ENCODE peak calls at places on chromosomes 1 and 21, in four cellular contexts. U is testis, Y is right atrium auricular region, H is fibroblast of lung. J is an unnamed sample.

GRCh38 chr1:46285730-46286477 is 17.5 kb downstream of the LRRC41 start:
- DNase-seq in U (no peak), H (no peak), Y (no peak), J (no peak)

GRCh38 chr1:162561616-162562451 is at the start of gene UAP1:
- DNase-seq in Y (no peak), H (no peak), U (peak), J (peak)

GRCh38 chr1:47434051-47434842 is 3.6 kb upstream of the FOXD2 start:
- DNase-seq in U (peak), H (peak), Y (peak), J (no peak)

GRCh38 chr21:27572681-27573080 is 605.8 kb upstream of the ADAMTS5 start:
- DNase-seq in H (peak), Y (no peak), U (no peak), J (no peak)

GRCh38 chr1:220441211-220441610 is 86.7 kb upstream of the MARK1 start:
- DNase-seq in U (no peak), Y (no peak), H (no peak), J (no peak)

GRCh38 chr1:74534241-74534640 is 21.8 kb upstream of the LRRC53 start:
- DNase-seq in U (no peak), Y (no peak), H (no peak), J (no peak)

GRCh38 chr1:38559180-38559874 is 300.2 kb downstream of the RRAGC start:
- DNase-seq in U (peak), H (no peak), Y (no peak), J (no peak)

GRCh38 chr1:26677306-26678115 is 18.3 kb upstream of the ARID1A start:
- DNase-seq in Y (peak), U (peak), H (peak), J (peak)

GRCh38 chr1:113223546-113223945 is 150.5 kb downstream of the LRIG2 start:
- DNase-seq in H (peak), Y (peak), U (peak), J (no peak)

GRCh38 chr1:46616277-46617107 is at the start of gene MOB3C:
- DNase-seq in U (peak), Y (peak), H (peak), J (peak)

GRCh38 chr1:209607795-209608178 is 24.3 kb downstream of the CAMK1G start:
- DNase-seq in H (no peak), Y (no peak), U (no peak), J (no peak)

GRCh38 chr1:226223157-226223785 is at the start of gene MIXL1:
- DNase-seq in Y (no peak), U (no peak), H (no peak), J (no peak)

GRCh38 chr1:150109567-150109966 is 40.1 kb upstream of the PLEKHO1 start:
- DNase-seq in Y (no peak), H (no peak), U (no peak), J (no peak)

GRCh38 chr1:9787702-9788101 is 36.1 kb downstream of the CLSTN1 start:
- DNase-seq in Y (no peak), U (no peak), H (no peak), J (no peak)

GRCh38 chr1:79614762-79615161 is 608.2 kb upstream of the ADGRL4 start:
- DNase-seq in U (no peak), Y (no peak), H (peak), J (no peak)

GRCh38 chr1:21909787-21910503 is 27.2 kb downstream of the HSPG2 start:
- DNase-seq in U (peak), H (peak), Y (peak), J (peak)

GRCh38 chr1:84214115-84214956 is 70.3 kb downstream of the PRKACB start:
- DNase-seq in Y (no peak), U (no peak), H (no peak), J (no peak)

GRCh38 chr1:155219592-155220031 is 11.1 kb downstream of the MTX1 start:
- DNase-seq in U (peak), Y (no peak), H (peak), J (no peak)

GRCh38 chr1:96538001-96538649 is 183.5 kb upstream of the PTBP2 start:
- DNase-seq in H (peak), Y (no peak), U (peak), J (peak)

GRCh38 chr1:206714331-206715058 is 29.8 kb downstream of the MAPKAPK2 start:
- DNase-seq in H (peak), U (no peak), Y (no peak), J (no peak)

GRCh38 chr1:177973585-177973984 is 3.7 kb upstream of the SEC16B start:
- DNase-seq in H (no peak), Y (no peak), U (no peak), J (no peak)

GRCh38 chr1:160767417-160768294 is 28.3 kb upstream of the LY9 start:
- DNase-seq in H (no peak), U (no peak), Y (no peak), J (no peak)

GRCh38 chr1:117205368-117205767 is 5.4 kb downstream of the VTCN1 start:
- DNase-seq in U (no peak), Y (no peak), H (no peak), J (no peak)

GRCh38 chr21:46645840-46646239 is 10.4 kb downstream of the PRMT2 start:
- DNase-seq in H (no peak), Y (no peak), U (no peak), J (no peak)

GRCh38 chr1:171344473-171344820 is 30.5 kb downstream of the FMO4 start:
- DNase-seq in Y (no peak), U (no peak), H (peak), J (no peak)

GRCh38 chr1:150563340-150564038 is 14.3 kb downstream of the ADAMTSL4 start:
- DNase-seq in U (peak), Y (no peak), H (no peak), J (peak)

GRCh38 chr1:7334475-7335035 is 436.5 kb upstream of the VAMP3 start:
- DNase-seq in Y (no peak), U (no peak), H (peak), J (peak)

GRCh38 chr1:234998174-234998741 is 130.4 kb downstream of the TOMM20 start:
- DNase-seq in H (peak), Y (peak), U (no peak), J (peak)

GRCh38 chr1:60262701-60263100 is 189.1 kb upstream of the C1orf87 start:
- DNase-seq in Y (no peak), U (no peak), H (peak), J (no peak)

GRCh38 chr1:147243228-147243685 is 773 bp downstream of the CHD1L start:
- DNase-seq in H (no peak), U (peak), Y (no peak), J (peak)

GRCh38 chr1:60869264-60869663 is 213.1 kb upstream of the NFIA start:
- DNase-seq in H (no peak), Y (no peak), U (no peak), J (no peak)

GRCh38 chr1:68332041-68332440 is 99.7 kb upstream of the WLS start:
- DNase-seq in Y (no peak), U (no peak), H (no peak), J (no peak)

GRCh38 chr1:47918257-47918867 is 78.8 kb downstream of the TRABD2B start:
- DNase-seq in H (no peak), U (no peak), Y (no peak), J (no peak)

GRCh38 chr1:156062189-156062588 is 1.2 kb downstream of the RAB25 start:
- DNase-seq in H (no peak), U (no peak), Y (no peak), J (no peak)

GRCh38 chr1:9416918-9417500 is 122.3 kb upstream of the SLC25A33 start:
- DNase-seq in U (no peak), H (no peak), Y (no peak), J (no peak)

GRCh38 chr21:27586986-27587385 is 620.1 kb upstream of the ADAMTS5 start:
- DNase-seq in H (no peak), Y (no peak), U (no peak), J (no peak)

GRCh38 chr1:228500143-228500736 is 13.1 kb downstream of the RNF187 start:
- DNase-seq in H (no peak), U (no peak), Y (no peak), J (peak)

GRCh38 chr1:21514245-21514644 is 5.0 kb downstream of the ALPL start:
- DNase-seq in Y (no peak), U (no peak), H (no peak), J (no peak)

DNA sequence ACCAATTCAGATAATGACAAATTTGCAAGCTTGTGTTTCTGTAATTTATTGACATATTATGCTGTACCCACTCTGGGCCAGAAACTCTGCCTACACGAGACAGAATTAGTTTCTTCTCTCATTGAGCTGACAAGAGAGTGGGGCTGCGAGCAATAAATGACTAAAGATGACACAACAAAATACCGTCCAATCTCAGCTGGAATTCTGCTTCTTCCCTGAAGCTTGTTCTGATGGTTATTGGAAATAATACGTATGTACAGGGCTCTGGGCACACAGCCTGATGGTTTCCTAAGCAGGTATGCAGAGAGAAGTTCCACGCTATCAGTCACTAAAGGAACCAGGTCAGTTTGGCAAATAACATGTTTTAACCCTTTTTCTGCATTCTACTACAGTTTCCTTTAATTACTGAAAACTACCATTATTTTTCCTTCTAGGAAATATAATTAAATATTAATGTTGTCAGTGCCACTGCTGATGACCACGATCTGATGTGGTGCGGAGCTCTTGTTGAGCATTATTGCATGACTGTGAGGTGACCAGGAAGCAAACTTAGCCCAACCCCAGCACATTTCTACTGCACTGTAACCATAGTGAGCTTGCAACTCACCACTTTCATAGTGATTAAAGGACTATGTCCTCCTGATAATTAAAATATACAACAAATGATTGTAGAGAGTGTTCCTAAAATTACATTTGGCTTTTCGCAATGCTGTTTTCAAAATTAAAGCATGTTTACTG is 221.4 kb upstream of the L1TD1 start:
- DNase-seq in Y (no peak), H (no peak), U (no peak), J (no peak)
- H3K4me3 ChIP-seq in Y (no peak), H (no peak), U (no peak), J (no peak)

GRCh38 chr1:28418278-28418637 is 48.7 kb downstream of the PHACTR4 start:
- DNase-seq in H (no peak), U (no peak), Y (no peak), J (no peak)

GRCh38 chr1:28415246-28415645 is 45.7 kb downstream of the PHACTR4 start:
- DNase-seq in H (no peak), Y (no peak), U (no peak), J (no peak)

GRCh38 chr1:28421744-28422143 is 52.2 kb downstream of the PHACTR4 start:
- DNase-seq in H (no peak), Y (no peak), U (no peak), J (no peak)

GRCh38 chr1:28416509-28417194 is 47.1 kb downstream of the PHACTR4 start:
- DNase-seq in H (no peak), U (no peak), Y (no peak), J (no peak)

GRCh38 chr1:28417441-28418277 is 48.1 kb downstream of the PHACTR4 start:
- DNase-seq in Y (no peak), U (no peak), H (peak), J (no peak)
- H3K27ac ChIP-seq in Y (no peak), U (no peak), H (no peak), J (no peak)

DNA sequence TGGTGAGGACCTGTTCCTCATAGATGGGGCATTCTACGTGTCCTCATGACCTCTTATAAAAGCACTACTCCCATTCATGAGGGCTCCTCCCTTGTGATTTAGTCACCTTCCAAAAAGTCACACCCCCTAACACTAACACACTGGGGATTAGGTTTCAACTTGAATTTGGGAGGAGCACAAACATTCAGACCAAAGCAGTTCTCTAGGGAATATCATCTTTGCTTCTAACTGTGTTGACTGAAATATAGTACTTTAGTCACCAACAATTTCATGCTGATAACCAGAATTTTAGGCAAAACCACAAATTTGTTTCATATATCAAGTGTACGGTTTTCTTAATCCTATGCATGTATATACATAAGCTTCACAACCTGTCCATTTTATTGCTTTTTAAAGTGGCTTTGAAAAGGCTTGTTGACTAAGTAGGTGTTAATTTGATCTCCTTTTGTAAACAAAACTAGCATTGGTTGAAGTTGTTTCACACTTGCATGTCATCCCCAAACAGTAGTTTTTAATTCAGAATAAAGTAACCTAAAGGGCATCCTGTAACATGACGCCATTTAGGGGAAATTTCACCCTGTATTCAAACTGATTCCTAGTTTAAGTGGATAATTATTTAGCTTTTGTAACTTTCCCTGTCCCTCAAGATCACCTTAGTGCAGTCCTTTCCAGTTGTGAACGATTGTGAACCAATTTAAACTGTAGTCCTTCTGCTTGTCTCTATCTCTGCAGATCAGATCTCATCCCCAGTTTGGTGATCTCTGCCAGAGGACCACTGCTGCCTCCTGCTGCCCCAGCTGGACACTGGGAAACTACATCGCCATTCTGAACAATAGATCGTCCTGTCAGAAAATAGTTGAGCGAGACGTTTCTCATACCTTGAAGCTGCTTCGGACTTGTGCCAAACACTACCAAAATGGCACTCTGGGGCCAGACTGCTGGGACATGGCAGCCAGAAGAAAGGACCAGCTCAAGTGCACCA is 141.1 kb downstream of the TLR5 start:
- DNase-seq in U (no peak), Y (no peak), H (peak), J (no peak)
- TF ChIP-seq CTCF in U (no peak), Y (no peak), H (peak), J (no peak)

GRCh38 chr1:99645699-99646531 is at the start of gene PALMD:
- DNase-seq in U (peak), H (no peak), Y (peak), J (no peak)

GRCh38 chr1:99647460-99647859 is 1.5 kb downstream of the PALMD start:
- DNase-seq in Y (no peak), H (no peak), U (no peak), J (no peak)

GRCh38 chr1:99648107-99648506 is 2.2 kb downstream of the PALMD start:
- DNase-seq in Y (peak), U (peak), H (no peak), J (no peak)

GRCh38 chr1:99645199-99645598 is 714 bp upstream of the PALMD start:
- DNase-seq in H (peak), Y (peak), U (no peak), J (no peak)

GRCh38 chr1:99646885-99647284 is 972 bp downstream of the PALMD start:
- DNase-seq in U (no peak), Y (no peak), H (no peak), J (no peak)
- H3K4me3 ChIP-seq in U (peak), Y (peak), H (peak), J (peak)

GRCh38 chr1:202952818-202953217 is 5.3 kb downstream of the ADIPOR1 start:
- DNase-seq in U (peak), Y (peak), H (peak), J (no peak)
- H3K27ac ChIP-seq in U (no peak), Y (peak), H (no peak), J (no peak)

DNA sequence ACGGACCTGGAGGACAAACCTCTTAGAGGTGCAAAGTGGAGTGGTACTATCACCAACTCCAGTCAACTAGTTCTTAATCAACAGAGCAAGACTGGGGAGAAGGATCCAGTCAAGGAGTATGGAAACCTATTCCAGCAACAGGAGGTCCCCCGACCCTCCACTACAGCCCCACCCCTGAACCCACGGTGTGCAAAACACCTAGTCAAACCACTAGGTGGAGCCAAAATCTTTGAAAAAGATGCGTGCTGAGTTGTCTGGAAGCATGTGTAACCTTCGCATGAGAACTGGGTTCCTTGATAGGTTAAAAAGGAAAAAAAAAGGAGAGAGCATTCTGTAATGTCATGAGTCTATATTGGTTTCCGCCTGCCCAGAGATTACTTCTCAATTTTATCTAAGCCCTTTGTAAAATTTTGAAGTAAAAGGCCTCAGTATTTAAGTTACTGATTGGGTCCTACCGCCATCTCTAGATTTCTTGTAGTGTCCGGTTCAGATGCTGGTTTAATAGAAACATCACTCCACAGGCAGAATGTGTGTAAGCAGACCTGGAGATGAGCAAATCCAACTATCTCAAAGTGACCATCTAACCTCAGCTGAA is 81.9 kb upstream of the HAO2 start:
- DNase-seq in U (peak), Y (no peak), H (peak), J (no peak)
- TF ChIP-seq CTCF in U (peak), Y (no peak), H (peak), J (no peak)

DNA sequence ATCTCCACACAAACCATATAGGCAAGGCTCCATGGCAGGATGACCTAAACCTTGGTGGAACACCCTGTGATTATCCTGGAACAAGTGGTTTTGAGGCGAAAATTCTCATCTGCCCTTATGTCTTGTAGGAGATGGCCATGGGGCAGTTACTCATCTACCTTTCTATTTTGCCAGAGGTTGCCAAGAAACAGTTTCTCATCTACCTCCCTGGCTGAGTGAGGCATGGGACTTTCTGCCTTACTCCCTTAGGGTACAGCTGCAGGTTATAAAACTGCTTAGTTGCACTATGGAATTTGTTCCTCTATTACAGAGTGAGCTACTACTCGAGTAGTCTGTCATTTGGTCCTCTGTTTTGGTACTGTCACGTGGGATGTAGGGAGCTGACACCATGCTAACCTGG is 31.3 kb upstream of the GUCA2A start:
- DNase-seq in Y (no peak), H (no peak), U (no peak), J (no peak)
- H3K4me3 ChIP-seq in Y (no peak), H (no peak), U (no peak), J (no peak)

GRCh38 chr1:203625623-203626189 is 926 bp upstream of the ATP2B4 start:
- DNase-seq in U (peak), H (peak), Y (no peak), J (no peak)

GRCh38 chr1:203628185-203628996 is 1.8 kb downstream of the ATP2B4 start:
- DNase-seq in H (peak), U (peak), Y (peak), J (peak)

GRCh38 chr1:203627819-203628184 is 1.2 kb downstream of the ATP2B4 start:
- DNase-seq in H (peak), U (peak), Y (no peak), J (peak)

GRCh38 chr1:203628997-203629508 is 2.4 kb downstream of the ATP2B4 start:
- DNase-seq in H (no peak), U (no peak), Y (no peak), J (no peak)

DNA sequence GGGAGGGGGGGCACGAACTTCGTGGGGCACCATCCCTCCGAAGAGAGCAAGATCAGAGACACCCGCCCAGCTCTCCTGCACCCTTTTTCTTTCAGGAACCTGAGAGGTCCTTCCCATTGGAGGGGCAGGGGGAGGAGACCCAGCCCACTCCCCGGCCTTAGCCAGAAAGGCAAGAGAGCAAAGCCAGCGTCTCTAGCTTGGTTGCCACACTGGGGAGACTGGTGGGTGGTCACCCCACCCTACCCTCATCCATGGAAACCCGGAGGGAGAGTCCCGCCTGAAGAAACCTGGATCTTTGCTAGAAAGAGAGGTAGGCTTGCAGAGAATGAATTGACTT is 246 bp downstream of the ATP2B4 start:
- DNase-seq in U (no peak), H (no peak), Y (no peak), J (no peak)
- H3K27ac ChIP-seq in U (peak), H (peak), Y (peak), J (peak)

J was measured in coronary artery.